ENCODE peak calls at places on chromosomes 1 and 21, in four cellular contexts. R is stimulated activated CD4-positive, alpha-beta T cell treated with anti-CD3 and anti-CD28 coated beads, Interleukin-1b, Interleukin-23, amount 100 ng/mL, for 4 hours; E is activated CD4-positive, alpha-beta T cell treated with anti-CD3 and anti-CD28 coated beads, Interleukin-2, amount 50 U/mL, for 1 hour; C is AG08396. N is an unnamed sample.
A peak's percentile ranks its signal among the peaks of the same experiment; 100 is the strongest.

GRCh38 chr1:81802601-81803422 is 2.1 kb downstream of the ADGRL2 start:
- DNase-seq in R (no peak), E (no peak), C (peak; percentile 60), N (no peak)

GRCh38 chr1:189851806-189852367 is 625.8 kb downstream of the BRINP3 start:
- DNase-seq in C (no peak), R (no peak), E (no peak), N (no peak)

GRCh38 chr1:150925080-150925479 is 1.1 kb upstream of the SETDB1 start:
- DNase-seq in R (no peak), C (no peak), E (no peak), N (no peak)

GRCh38 chr1:229199892-229200291 is 71.0 kb upstream of the RAB4A start:
- DNase-seq in R (no peak), E (no peak), C (no peak), N (peak; percentile 3)

GRCh38 chr21:28100366-28100765 is 892.3 kb downstream of the LTN1 start:
- DNase-seq in R (no peak), C (no peak), E (no peak), N (no peak)

GRCh38 chr21:33088384-33088783 is 18.4 kb downstream of the OLIG1 start:
- DNase-seq in C (no peak), R (no peak), E (no peak), N (no peak)

GRCh38 chr1:197672347-197672746 is 102.9 kb downstream of the DENND1B start:
- DNase-seq in E (no peak), R (no peak), C (no peak), N (no peak)

GRCh38 chr1:119646521-119647227 is 1.4 kb downstream of the ZNF697 start:
- DNase-seq in C (no peak), R (no peak), E (no peak), N (no peak)

GRCh38 chr1:50967416-50968020 is 2.5 kb upstream of the CDKN2C start:
- DNase-seq in R (no peak), C (peak; percentile 41), E (no peak), N (no peak)

GRCh38 chr21:33219961-33220360 is 9.8 kb upstream of the IFNAR2 start:
- DNase-seq in R (no peak), C (no peak), E (no peak), N (no peak)

GRCh38 chr1:110106013-110106941 is 6.0 kb upstream of the UBL4B start:
- DNase-seq in E (peak; percentile 54), R (peak; percentile 35), C (peak; percentile 85), N (peak; percentile 22)

GRCh38 chr1:201468844-201469644 is at the start of gene PHLDA3:
- DNase-seq in C (peak; percentile 93), R (no peak), E (peak; percentile 25), N (no peak)

GRCh38 chr1:165288301-165289120 is 68.0 kb downstream of the LMX1A start:
- DNase-seq in C (no peak), R (no peak), E (no peak), N (no peak)

N was measured in effector memory CD4-positive, alpha-beta T cell.